ENCODE peak calls at places on chromosomes 7 and 10, in ten cellular contexts. J is A549; I is activated CD4-positive, alpha-beta T cell treated with anti-CD3 and anti-CD28 coated beads, Interleukin-2, amount 10 ng/mL, durations not matched to agents 7 days and 5 days; O is HL-60; R is MV-4-11; H is activated CD8-positive, alpha-beta T cell treated with anti-CD3 and anti-CD28 coated beads for 36 hours; V is activated T-cell treated with anti-CD3 and anti-CD28 coated beads, Interleukin-2, amount 50 U/mL, for 72 hours; N is left ventricle myocardium superior; F is AG10803; L is HT-29. P is an unnamed sample.

GRCh38 chr7:42460148-42460547 is 223.1 kb upstream of the GLI3 start:
- DNase-seq in N (no peak), I (no peak), H (no peak), L (no peak), F (no peak), O (no peak), R (no peak), J (no peak), V (no peak), P (no peak)

GRCh38 chr10:109264004-109264403 is 659.3 kb downstream of the XPNPEP1 start:
- DNase-seq in H (no peak), J (no peak), N (no peak), R (no peak), O (no peak), F (no peak), V (no peak), L (no peak), I (no peak), P (no peak)

GRCh38 chr7:39749177-39749576 is 125.8 kb downstream of the RALA start:
- DNase-seq in L (no peak), O (no peak), H (no peak), I (no peak), F (peak; percentile 55), J (no peak), R (no peak), N (no peak), V (no peak), P (peak; percentile 41)

GRCh38 chr10:15169555-15170407 is 1.3 kb upstream of the NMT2 start:
- DNase-seq in J (no peak), R (no peak), F (peak; percentile 14), H (peak; percentile 73), O (peak; percentile 5), V (peak; percentile 56), L (no peak), I (peak; percentile 80), N (no peak), P (no peak)

GRCh38 chr10:80487791-80488538 is 33.9 kb downstream of the TSPAN14 start:
- DNase-seq in N (peak; percentile 61), R (peak; percentile 85), O (peak; percentile 91), I (peak; percentile 78), H (peak; percentile 79), V (peak; percentile 73), J (no peak), L (no peak), F (no peak), P (no peak)

GRCh38 chr10:102675887-102676616 is 31.8 kb downstream of the TRIM8 start:
- DNase-seq in H (peak; percentile 29), O (peak; percentile 77), R (peak; percentile 86), I (no peak), N (no peak), J (no peak), F (peak; percentile 96), V (no peak), L (no peak), P (peak; percentile 73)

GRCh38 chr7:18558910-18559309 is 63.4 kb downstream of the HDAC9 start:
- DNase-seq in R (no peak), J (no peak), I (no peak), H (no peak), V (no peak), N (no peak), F (no peak), O (no peak), L (no peak), P (peak; percentile 70)

GRCh38 chr7:143434660-143435059 is 8.6 kb upstream of the TAS2R60 start:
- DNase-seq in H (no peak), O (no peak), V (no peak), L (peak; percentile 17), I (no peak), R (no peak), F (peak; percentile 85), N (peak; percentile 60), J (peak; percentile 29), P (peak; percentile 92)

GRCh38 chr7:37342665-37343471 is 105.8 kb downstream of the ELMO1 start:
- DNase-seq in V (peak; percentile 78), L (no peak), J (no peak), F (no peak), I (peak; percentile 82), R (peak; percentile 82), N (peak; percentile 30), H (peak; percentile 86), O (peak; percentile 93), P (no peak)

GRCh38 chr7:120729300-120729699 is 128.6 kb downstream of the TSPAN12 start:
- DNase-seq in H (no peak), F (no peak), I (no peak), O (no peak), R (no peak), V (no peak), J (no peak), N (no peak), L (no peak), P (peak; percentile 4)

GRCh38 chr7:11557627-11558026 is 274.4 kb downstream of the THSD7A start:
- DNase-seq in L (peak; percentile 61), J (peak; percentile 37), V (no peak), O (peak; percentile 94), F (no peak), R (peak; percentile 97), H (no peak), N (no peak), I (no peak), P (peak; percentile 84)

GRCh38 chr10:47038881-47039557 is 127.8 kb downstream of the PTPN20 start:
- DNase-seq in O (no peak), H (no peak), R (no peak), L (no peak), F (no peak), I (no peak), N (no peak), J (no peak), V (no peak), P (no peak)